ENCODE peak calls at places on chromosomes 3 and 15, in seven cellular contexts. X is adrenal gland, H is HCT116, T is upper lobe of left lung, N is ovary, L is H1, J is heart left ventricle. R is an unnamed sample.

GRCh38 chr15:58748040-58748786 is 1.3 kb downstream of the ADAM10 start:
- DNase-seq in L (no peak), X (no peak), H (no peak), J (no peak), N (no peak), T (no peak), R (no peak)

GRCh38 chr3:34988296-34988695 is 651.0 kb upstream of the ARPP21 start:
- DNase-seq in J (no peak), N (no peak), H (no peak), L (no peak), T (peak; percentile 71), X (no peak), R (no peak)

GRCh38 chr3:142549986-142550385 is 28.5 kb downstream of the ATR start:
- DNase-seq in N (no peak), X (no peak), J (no peak), L (no peak), H (no peak), T (no peak), R (no peak)

GRCh38 chr15:72285927-72286516 is 13.7 kb upstream of the PARP6 start:
- DNase-seq in H (peak; percentile 22), J (peak; percentile 52), L (peak; percentile 27), T (no peak), N (no peak), X (peak; percentile 48), R (no peak)

GRCh38 chr15:62068071-62068786 is 1.5 kb downstream of the C2CD4A start:
- DNase-seq in X (peak; percentile 44), N (peak; percentile 33), T (peak; percentile 92), L (no peak), H (no peak), J (peak; percentile 59), R (peak; percentile 14)

GRCh38 chr3:191775451-191776233 is 314.7 kb downstream of the PYDC2 start:
- DNase-seq in H (peak; percentile 21), L (no peak), N (no peak), J (no peak), T (no peak), X (no peak), R (no peak)

GRCh38 chr3:194905696-194906095 is 220.0 kb downstream of the FAM43A start:
- DNase-seq in L (no peak), J (no peak), T (no peak), X (no peak), H (no peak), N (no peak), R (no peak)

GRCh38 chr3:145094355-145094941 is 1066.5 kb downstream of the PLOD2 start:
- DNase-seq in J (no peak), X (no peak), T (no peak), L (no peak), N (no peak), H (peak; percentile 41), R (peak; percentile 1)

DNA sequence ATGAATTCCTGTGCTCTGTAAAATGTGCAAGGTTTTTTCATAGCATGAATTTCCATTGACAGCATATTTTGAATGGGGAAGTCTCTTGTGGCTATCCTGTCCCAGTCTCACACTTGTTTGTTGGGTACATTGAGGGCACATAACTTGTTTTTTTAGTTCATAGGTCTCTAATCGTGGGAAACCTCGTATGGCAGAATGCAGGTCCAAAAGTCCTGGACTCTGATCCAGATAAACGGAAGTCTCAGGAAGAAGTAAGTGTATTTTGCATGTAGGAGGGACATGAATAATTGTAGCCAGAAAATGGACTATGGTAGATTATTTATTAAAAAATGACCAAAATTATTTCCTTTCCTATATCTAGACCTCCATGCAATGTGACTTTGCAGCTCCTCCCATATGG is 20.9 kb upstream of the MYRIP start:
- DNase-seq in X (no peak), L (no peak), H (no peak), J (no peak), T (no peak), N (no peak), R (no peak)
- TF ChIP-seq POLR2A in X (no peak), L (no peak), H (no peak), J (no peak), T (no peak), N (no peak), R (no peak)

GRCh38 chr3:126180477-126181397 is at the start of gene ALDH1L1:
- DNase-seq in L (peak; percentile 34), N (peak; percentile 80), T (peak; percentile 90), J (peak; percentile 93), H (no peak), X (peak; percentile 87), R (no peak)
- TF ChIP-seq POLR2A in L (peak; percentile 36), N (peak; percentile 33), T (no peak), J (peak; percentile 21), H (no peak), X (peak; percentile 92), R (no peak)

DNA sequence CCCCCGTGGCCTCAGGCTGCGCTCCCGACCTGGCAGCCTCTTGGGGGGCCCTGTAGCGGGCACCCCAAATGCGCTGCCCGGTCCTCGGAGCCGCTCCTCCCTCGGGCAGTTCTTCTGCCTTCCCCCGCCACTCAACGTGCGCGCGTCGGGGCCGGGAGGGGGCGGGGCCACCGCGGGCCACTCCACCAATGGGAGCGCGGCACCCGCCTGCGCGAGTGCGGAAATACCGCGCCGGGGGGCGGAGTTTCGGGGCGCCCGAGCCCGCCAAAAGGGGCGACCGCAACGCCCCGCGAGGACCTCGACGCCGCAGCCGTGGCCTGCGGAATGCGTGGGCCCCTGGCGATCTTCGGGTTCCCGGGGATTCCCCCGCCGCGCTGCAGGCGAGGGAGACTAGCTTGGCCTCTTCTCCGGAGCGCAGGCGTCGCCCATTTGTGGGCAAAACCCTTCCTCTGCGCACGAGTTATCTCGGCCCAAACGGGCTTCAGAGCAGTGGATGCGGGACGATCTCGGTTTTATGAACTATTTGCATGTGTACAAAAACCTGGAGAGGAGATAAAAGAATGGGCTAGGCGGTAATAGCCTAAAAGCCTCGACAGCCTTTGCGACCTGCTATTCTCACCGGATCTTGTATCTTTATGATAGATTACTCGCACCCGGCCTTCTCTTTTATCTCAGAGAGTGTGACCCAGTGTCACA is at the start of gene TASOR:
- DNase-seq in L (peak; percentile 33), T (peak; percentile 98), J (peak; percentile 86), N (peak; percentile 87), H (no peak), X (peak; percentile 86), R (peak; percentile 87)
- TF ChIP-seq POLR2A in L (peak; percentile 40), T (no peak), J (peak; percentile 84), N (peak; percentile 75), H (no peak), X (peak; percentile 68), R (no peak)

DNA sequence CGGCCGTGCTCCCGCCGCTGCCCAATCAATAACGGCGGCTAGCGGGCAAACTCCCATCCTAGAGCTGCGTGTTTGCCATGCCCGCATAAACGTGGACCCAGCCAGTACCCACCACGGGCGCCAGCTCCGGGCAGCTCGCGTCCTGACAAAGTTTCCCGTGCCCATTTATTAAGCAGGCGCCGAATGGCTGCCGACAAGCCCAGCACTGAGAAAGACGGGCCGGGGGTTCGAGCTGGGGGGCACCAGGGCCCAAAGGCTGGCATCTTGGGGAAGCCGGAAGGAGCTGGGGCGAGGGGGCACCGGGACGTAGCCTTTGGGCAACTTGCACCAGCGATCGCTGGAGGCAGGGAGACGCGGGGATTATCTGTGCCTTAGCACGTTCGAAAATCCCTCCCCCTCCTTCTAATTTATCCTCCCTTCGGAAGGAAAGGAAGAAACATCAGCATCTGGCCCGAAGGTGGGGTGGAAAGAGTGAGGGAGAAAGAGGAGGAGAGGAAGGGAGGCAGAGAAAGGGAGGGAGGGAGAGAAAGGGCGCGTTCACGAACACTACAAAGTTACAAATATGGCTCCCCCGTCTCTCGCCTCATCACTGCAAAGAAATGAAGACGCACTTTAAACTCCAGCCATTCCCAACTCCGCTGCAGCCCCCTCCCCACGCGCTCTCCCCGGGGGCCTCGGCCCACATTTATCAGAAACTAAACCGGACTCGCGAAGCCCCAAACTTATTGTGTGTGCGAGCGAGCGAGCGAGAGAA is 1.1 kb downstream of the ANP32A start:
- DNase-seq in X (peak; percentile 58), N (peak; percentile 54), H (no peak), J (peak; percentile 49), L (no peak), T (peak; percentile 87), R (no peak)
- TF ChIP-seq POLR2A in X (peak; percentile 49), N (no peak), H (no peak), J (peak; percentile 37), L (peak; percentile 68), T (no peak), R (peak; percentile 17)

GRCh38 chr15:90211440-90212168 is 10.5 kb downstream of the SEMA4B start:
- DNase-seq in L (no peak), T (no peak), J (no peak), H (peak; percentile 66), X (no peak), N (no peak), R (no peak)
- TF ChIP-seq POLR2A in L (no peak), T (no peak), J (no peak), H (no peak), X (no peak), N (no peak), R (no peak)

DNA sequence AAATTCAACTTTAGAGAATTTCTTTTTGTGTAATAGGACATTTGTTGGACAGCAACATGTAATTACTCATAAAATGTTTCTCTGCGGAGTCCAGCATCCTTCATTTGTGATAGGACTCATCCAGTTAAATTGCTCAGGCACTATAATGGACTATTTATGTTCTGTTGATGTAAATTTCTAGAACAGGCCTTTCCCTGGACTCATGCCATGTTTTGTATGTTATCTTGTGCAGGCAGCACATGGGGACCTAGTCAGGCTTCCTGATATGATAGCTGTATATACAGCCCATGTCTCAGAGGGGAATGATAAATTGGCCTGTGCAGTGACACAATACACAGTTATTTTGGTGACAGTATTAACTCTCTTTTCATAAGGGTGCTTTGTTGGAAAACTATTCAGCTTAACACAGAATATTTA is 51.5 kb downstream of the MBNL1 start:
- DNase-seq in X (no peak), L (no peak), T (no peak), H (no peak), J (no peak), N (no peak), R (no peak)
- TF ChIP-seq POLR2A in X (no peak), L (no peak), T (no peak), H (no peak), J (no peak), N (no peak), R (no peak)